ENCODE peak calls at places on chromosome 17, in five cellular contexts. D is CD8-positive, alpha-beta memory T cell; U is cardiac muscle cell; Y is stimulated activated CD4-positive, alpha-beta T cell treated with anti-CD3 and anti-CD28 coated beads, Interleukin-2, amount 100 ng/mL, for 24 hours; J is uterus. H is an unnamed sample.

GRCh38 chr17:4234406-4234805 is 29.4 kb downstream of the ANKFY1 start:
- DNase-seq in J (no peak), Y (no peak), U (no peak), D (no peak), H (no peak)

GRCh38 chr17:951388-952132 is 28.0 kb downstream of the NXN start:
- DNase-seq in D (no peak), J (peak), Y (no peak), U (peak), H (peak)

GRCh38 chr17:32927724-32928526 is at the start of gene TMEM98:
- DNase-seq in J (peak), Y (peak), D (no peak), U (peak), H (no peak)

GRCh38 chr17:79136596-79136995 is 62.0 kb downstream of the ENGASE start:
- DNase-seq in U (no peak), Y (no peak), J (no peak), D (no peak), H (no peak)

GRCh38 chr17:67600408-67600807 is 117.3 kb upstream of the NOL11 start:
- DNase-seq in J (no peak), Y (no peak), D (no peak), U (no peak), H (no peak)

GRCh38 chr17:302300-302698 is 50.3 kb downstream of the RPH3AL start:
- DNase-seq in U (no peak), Y (no peak), J (no peak), D (no peak), H (no peak)

GRCh38 chr17:50221500-50222480 is 20.4 kb upstream of the COL1A1 start:
- DNase-seq in Y (no peak), D (no peak), J (peak), U (no peak), H (no peak)

GRCh38 chr17:79361221-79361734 is 249.6 kb downstream of the RBFOX3 start:
- DNase-seq in U (no peak), D (peak), Y (no peak), J (no peak), H (no peak)

GRCh38 chr17:28959471-28959871 is 8.2 kb upstream of the PHF12 start:
- DNase-seq in D (no peak), J (no peak), U (no peak), Y (no peak), H (no peak)

GRCh38 chr17:42329025-42329976 is 41.0 kb downstream of the STAT5A start:
- DNase-seq in Y (no peak), J (no peak), U (no peak), D (no peak), H (peak)

H was measured in Caki2.